ENCODE peak calls at places on chromosomes 2 and 18, in eight cellular contexts. Q, R, H, I, M, S, L and F are unnamed samples.

GRCh38 chr18:34031810-34032209 is 192.9 kb downstream of the NOL4 start:
- DNase-seq in S (no peak), R (peak), Q (no peak), L (peak), I (no peak), M (peak), H (no peak), F (no peak)

GRCh38 chr2:63029058-63029457 is 21.6 kb upstream of the OTX1 start:
- DNase-seq in H (peak), R (peak), L (peak), Q (no peak), I (no peak), M (no peak), S (no peak), F (no peak)

GRCh38 chr2:127581050-127581345 is 45.5 kb downstream of the MYO7B start:
- DNase-seq in L (no peak), S (no peak), H (no peak), R (no peak), Q (no peak), M (no peak), I (peak), F (no peak)

GRCh38 chr18:65477450-65477849 is 273.4 kb upstream of the CDH7 start:
- DNase-seq in L (no peak), R (no peak), I (no peak), Q (no peak), M (no peak), H (no peak), S (no peak), F (no peak)

GRCh38 chr18:66495844-66496243 is 108.0 kb downstream of the CDH19 start:
- DNase-seq in L (peak), H (peak), R (peak), S (no peak), I (no peak), Q (no peak), M (peak), F (no peak)

GRCh38 chr2:101265893-101266499 is 13.3 kb downstream of the CNOT11 start:
- DNase-seq in L (peak), R (no peak), M (no peak), I (no peak), H (no peak), S (no peak), Q (no peak), F (no peak)

GRCh38 chr2:230668939-230669303 is 43.7 kb upstream of the CAB39 start:
- DNase-seq in R (no peak), H (no peak), L (no peak), I (no peak), S (no peak), M (no peak), Q (no peak), F (no peak)

GRCh38 chr2:10392951-10393647 is 55.0 kb downstream of the ODC1 start:
- DNase-seq in R (no peak), H (no peak), S (no peak), M (no peak), I (no peak), Q (no peak), L (no peak), F (no peak)

GRCh38 chr2:239774142-239774462 is 251.0 kb downstream of the NDUFA10 start:
- DNase-seq in M (no peak), S (no peak), Q (peak), H (no peak), L (no peak), R (no peak), I (no peak), F (no peak)

GRCh38 chr2:235027558-235028214 is 75.9 kb downstream of the SH3BP4 start:
- DNase-seq in S (no peak), I (no peak), H (peak), R (peak), M (no peak), Q (no peak), L (peak), F (no peak)

GRCh38 chr2:172090044-172090946 is 5.0 kb downstream of the DLX1 start:
- DNase-seq in R (no peak), L (no peak), M (no peak), Q (no peak), S (no peak), I (no peak), H (no peak), F (no peak)

GRCh38 chr18:12372406-12372805 is 4.6 kb downstream of the AFG3L2 start:
- DNase-seq in Q (no peak), R (no peak), M (no peak), S (no peak), I (no peak), H (no peak), L (no peak), F (no peak)

GRCh38 chr2:170425291-170425751 is 247.4 kb downstream of the MYO3B start:
- DNase-seq in M (no peak), I (no peak), H (no peak), Q (no peak), L (peak), R (peak), S (peak), F (no peak)

GRCh38 chr2:117855886-117856285 is 41.4 kb downstream of the DDX18 start:
- DNase-seq in R (peak), L (peak), S (no peak), I (no peak), M (no peak), Q (no peak), H (no peak), F (no peak)

GRCh38 chr2:151616760-151617339 is 117.4 kb downstream of the NEB start:
- DNase-seq in H (no peak), R (no peak), Q (no peak), M (no peak), S (no peak), L (no peak), I (no peak), F (no peak)

GRCh38 chr2:138115664-138116063 is 151.4 kb downstream of the HNMT start:
- DNase-seq in I (no peak), M (no peak), H (peak), L (peak), Q (no peak), R (peak), S (no peak), F (no peak)

GRCh38 chr2:186771850-186772463 is 77.0 kb downstream of the ZSWIM2 start:
- DNase-seq in H (no peak), R (no peak), Q (no peak), L (peak), S (no peak), M (no peak), I (no peak), F (no peak)

GRCh38 chr2:109644571-109645275 is 30.6 kb downstream of the SOWAHC start:
- DNase-seq in I (no peak), H (no peak), S (no peak), Q (no peak), R (no peak), M (no peak), L (peak), F (no peak)

GRCh38 chr2:46460991-46461715 is 18.2 kb upstream of the TMEM247 start:
- DNase-seq in L (peak), Q (peak), H (peak), M (peak), R (peak), I (peak), S (no peak), F (peak)

GRCh38 chr2:102514061-102514785 is 41.2 kb downstream of the SLC9A4 start:
- DNase-seq in R (peak), M (no peak), I (no peak), S (peak), H (peak), Q (no peak), L (peak), F (no peak)

GRCh38 chr18:38750786-38751185 is 1185.2 kb upstream of the CELF4 start:
- DNase-seq in Q (no peak), S (no peak), M (no peak), I (no peak), H (no peak), R (no peak), L (no peak), F (no peak)

GRCh38 chr2:231016576-231017249 is 20.6 kb upstream of the C2orf72 start:
- DNase-seq in M (no peak), H (no peak), S (no peak), Q (no peak), I (no peak), L (no peak), R (peak), F (no peak)

GRCh38 chr18:68740966-68741365 is 26.1 kb upstream of the TMX3 start:
- DNase-seq in L (no peak), S (no peak), Q (no peak), I (no peak), R (no peak), H (no peak), M (no peak), F (no peak)

GRCh38 chr18:49015886-49016647 is 65.3 kb upstream of the SMAD7 start:
- DNase-seq in R (no peak), H (no peak), I (peak), M (no peak), Q (no peak), S (no peak), L (no peak), F (no peak)

GRCh38 chr2:37893327-37893726 is 31.8 kb upstream of the RMDN2 start:
- DNase-seq in Q (no peak), H (no peak), R (no peak), M (no peak), S (no peak), L (peak), I (no peak), F (no peak)

GRCh38 chr18:9694174-9694573 is 13.9 kb upstream of the RAB31 start:
- DNase-seq in I (no peak), S (no peak), H (no peak), L (no peak), R (no peak), M (no peak), Q (no peak), F (no peak)

GRCh38 chr18:8525692-8526091 is 83.5 kb upstream of the RAB12 start:
- DNase-seq in H (no peak), Q (no peak), R (no peak), M (no peak), I (no peak), L (no peak), S (no peak), F (no peak)

GRCh38 chr18:50192903-50193795 is 1.8 kb downstream of the MYO5B start:
- DNase-seq in L (peak), H (no peak), M (no peak), Q (no peak), I (no peak), R (no peak), S (no peak), F (no peak)
- H3K4me3 ChIP-seq in L (peak), H (no peak), M (no peak), Q (peak), I (no peak), R (no peak), S (no peak), F (no peak)

DNA sequence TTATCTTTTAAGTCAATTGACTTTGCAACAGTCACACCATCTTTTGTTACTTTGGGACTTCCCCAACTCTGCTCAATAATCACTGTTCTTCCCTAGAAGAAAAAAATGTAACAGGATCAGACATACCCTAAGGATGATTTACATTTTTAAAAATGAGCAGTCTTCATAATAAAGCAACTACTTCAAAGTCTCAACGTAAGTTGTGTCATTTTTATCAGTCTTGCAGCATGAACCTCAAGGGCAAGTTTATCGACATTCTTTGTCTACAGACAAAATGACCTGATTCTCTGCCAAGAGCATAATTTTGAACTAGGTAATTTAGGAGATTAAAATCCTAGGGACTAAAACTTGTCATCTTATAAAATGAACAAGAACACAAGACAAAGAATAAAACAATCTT is 2.3 kb downstream of the HSPD1 start:
- DNase-seq in Q (no peak), L (no peak), H (no peak), S (no peak), M (no peak), I (no peak), R (no peak), F (no peak)
- H3K4me3 ChIP-seq in Q (no peak), L (peak), H (peak), S (no peak), M (peak), I (no peak), R (no peak), F (peak)

DNA sequence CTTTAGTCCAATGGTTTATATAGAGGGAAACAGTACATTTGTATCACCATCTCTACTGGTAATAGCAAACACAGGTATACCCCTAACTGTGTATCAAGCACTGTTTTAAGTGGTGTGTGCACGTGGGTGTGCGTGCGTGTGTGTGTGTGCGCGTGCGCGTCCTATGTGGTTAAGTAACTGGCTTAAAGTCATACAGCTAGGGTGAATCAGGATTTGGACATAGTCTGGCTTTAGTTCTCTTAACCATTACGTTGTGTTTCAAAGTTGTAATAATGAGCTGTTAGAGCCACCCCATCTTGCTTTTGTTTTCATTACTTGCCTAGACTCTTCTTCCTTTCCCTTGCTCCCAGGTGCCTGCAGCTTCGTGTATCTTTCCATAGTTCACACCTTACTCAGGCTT is 2.1 kb downstream of the HADHB start:
- DNase-seq in Q (no peak), H (no peak), R (peak), M (no peak), S (peak), I (peak), L (peak), F (no peak)
- H3K4me3 ChIP-seq in Q (no peak), H (no peak), R (no peak), M (peak), S (no peak), I (no peak), L (peak), F (peak)

GRCh38 chr2:24453379-24454073 is 37.5 kb upstream of the NCOA1 start:
- DNase-seq in H (no peak), Q (no peak), R (peak), S (no peak), M (no peak), L (no peak), I (no peak), F (no peak)
- H3K4me3 ChIP-seq in H (peak), Q (peak), R (peak), S (peak), M (no peak), L (no peak), I (no peak), F (no peak)

GRCh38 chr2:39227628-39228412 is 15.9 kb downstream of the CDKL4 start:
- DNase-seq in M (peak), L (peak), Q (peak), S (peak), H (peak), I (peak), R (peak), F (peak)
- H3K4me3 ChIP-seq in M (peak), L (no peak), Q (peak), S (no peak), H (peak), I (peak), R (no peak), F (no peak)

DNA sequence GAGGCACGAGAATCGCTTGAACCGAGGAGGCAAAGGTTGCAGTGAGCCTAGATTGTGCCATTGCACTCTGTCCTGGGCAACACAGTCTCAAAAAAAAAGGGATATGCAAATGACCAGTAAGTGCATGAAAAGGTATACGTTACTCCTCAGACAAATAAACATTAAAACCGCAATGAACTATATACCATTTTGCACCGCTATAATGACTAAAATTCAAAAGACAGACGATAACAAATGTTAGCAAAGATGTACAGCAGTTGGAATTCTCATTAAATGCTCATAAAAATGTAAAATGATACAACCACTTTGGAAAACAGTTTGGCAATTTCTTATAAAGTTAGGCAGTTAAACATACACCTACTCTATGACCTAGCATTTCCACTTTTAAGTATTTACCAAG is 67.4 kb upstream of the MSH6 start:
- DNase-seq in Q (no peak), S (no peak), L (no peak), H (no peak), R (no peak), I (no peak), M (peak), F (no peak)
- H3K4me3 ChIP-seq in Q (no peak), S (no peak), L (no peak), H (no peak), R (no peak), I (no peak), M (no peak), F (no peak)

GRCh38 chr2:148552675-148553331 is 91.7 kb upstream of the EPC2 start:
- DNase-seq in M (peak), Q (no peak), L (no peak), H (no peak), R (peak), I (no peak), S (no peak), F (no peak)
- H3K4me3 ChIP-seq in M (peak), Q (peak), L (peak), H (no peak), R (peak), I (peak), S (peak), F (peak)

GRCh38 chr2:200377143-200377773 is 70.8 kb downstream of the SPATS2L start:
- DNase-seq in M (no peak), Q (no peak), H (no peak), R (no peak), L (no peak), I (no peak), S (no peak), F (no peak)

GRCh38 chr2:200373973-200374416 is 67.5 kb downstream of the SPATS2L start:
- DNase-seq in R (no peak), S (no peak), Q (no peak), M (peak), H (no peak), I (no peak), L (peak), F (peak)

GRCh38 chr2:200376422-200377142 is 70.1 kb downstream of the SPATS2L start:
- DNase-seq in I (no peak), M (no peak), H (no peak), Q (no peak), S (no peak), L (peak), R (no peak), F (no peak)

GRCh38 chr2:200369886-200370285 is 63.4 kb downstream of the SPATS2L start:
- DNase-seq in S (no peak), R (no peak), Q (no peak), H (no peak), L (no peak), M (no peak), I (no peak), F (no peak)

DNA sequence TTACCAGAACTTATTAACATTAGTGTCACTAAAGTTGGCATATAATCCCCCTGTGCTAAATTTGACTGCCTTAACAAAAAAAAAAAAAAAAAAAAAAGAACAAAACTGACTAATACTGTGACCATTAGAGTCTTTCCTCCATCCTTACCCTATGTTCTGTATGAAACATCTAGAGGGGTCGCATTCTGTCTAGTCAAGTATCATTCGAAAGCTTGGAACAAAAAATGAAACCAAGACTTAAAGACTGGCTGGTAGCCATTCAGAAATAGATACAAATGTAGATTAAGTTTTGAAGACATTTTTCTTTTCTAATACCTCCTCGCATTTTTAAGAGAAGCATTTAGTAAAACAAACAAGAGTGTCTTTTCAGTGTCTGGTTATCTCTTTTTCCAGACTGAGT is 66.7 kb downstream of the SPATS2L start:
- DNase-seq in I (no peak), L (peak), Q (no peak), H (no peak), S (no peak), R (peak), M (no peak), F (peak)
- H3K4me3 ChIP-seq in I (peak), L (peak), Q (no peak), H (no peak), S (no peak), R (no peak), M (no peak), F (no peak)

DNA sequence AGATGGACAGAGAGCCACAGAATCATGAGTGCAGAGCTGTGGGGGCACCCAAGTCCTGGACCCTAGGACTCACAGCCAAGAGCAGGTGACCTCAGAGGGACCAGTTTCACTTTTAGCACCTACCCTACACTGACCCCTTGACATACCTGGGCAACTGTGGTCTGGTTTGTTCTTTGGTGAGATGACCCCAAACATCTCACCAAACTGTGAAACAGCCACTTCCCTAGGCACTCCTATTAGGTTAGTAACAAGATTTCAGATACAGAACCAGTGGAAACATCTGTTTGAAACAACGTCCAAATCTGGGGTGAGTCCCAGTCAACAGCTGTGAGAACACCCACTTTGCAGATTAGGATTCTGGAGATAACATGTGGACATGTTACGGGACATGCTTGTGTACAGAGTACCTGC is 1.9 kb upstream of the ZFP36L2 start:
- DNase-seq in L (no peak), Q (no peak), I (no peak), M (no peak), S (no peak), R (no peak), H (no peak), F (no peak)
- H3K4me3 ChIP-seq in L (no peak), Q (peak), I (peak), M (peak), S (no peak), R (no peak), H (no peak), F (no peak)

GRCh38 chr2:72148391-72148974 is 821 bp upstream of the CYP26B1 start:
- DNase-seq in S (no peak), R (peak), I (no peak), H (no peak), L (no peak), Q (no peak), M (no peak), F (no peak)
- H3K4me3 ChIP-seq in S (peak), R (peak), I (no peak), H (peak), L (peak), Q (peak), M (no peak), F (peak)